ENCODE peak calls at places on chromosomes 11 and 22, in six cellular contexts. E is AG04450; X is progenitor cell of endocrine pancreas; H is activated CD8-positive, alpha-beta T cell treated with anti-CD3 and anti-CD28 coated beads for 36 hours; L is upper lobe of right lung; I is mucosa of descending colon. G is an unnamed sample.

GRCh38 chr11:117978982-117979381 is 7.2 kb upstream of the IL10RA start:
- DNase-seq in H (no peak), X (no peak), E (no peak), L (no peak), I (no peak), G (no peak)

GRCh38 chr11:44505591-44506054 is 59.8 kb upstream of the CD82 start:
- DNase-seq in I (no peak), H (no peak), L (no peak), E (no peak), X (no peak), G (peak)

GRCh38 chr22:39221999-39222686 is 22.6 kb downstream of the PDGFB start:
- DNase-seq in X (no peak), H (no peak), E (no peak), L (peak), I (peak), G (no peak)

GRCh38 chr11:42812408-42812807 is 499.4 kb upstream of the API5 start:
- DNase-seq in X (no peak), H (no peak), I (no peak), E (no peak), L (no peak), G (no peak)

GRCh38 chr11:83299681-83300080 is 13.5 kb upstream of the CCDC90B start:
- DNase-seq in H (no peak), L (no peak), E (no peak), X (no peak), I (no peak), G (no peak)

GRCh38 chr11:60265373-60266214 is 14.9 kb upstream of the MS4A4A start:
- DNase-seq in X (peak), H (peak), L (no peak), I (no peak), E (no peak), G (peak)

GRCh38 chr22:25627271-25627848 is 62.9 kb downstream of the GRK3 start:
- DNase-seq in L (no peak), H (no peak), I (no peak), E (no peak), X (no peak), G (no peak)

GRCh38 chr11:134592391-134592990 is 180.4 kb upstream of the B3GAT1 start:
- DNase-seq in H (peak), X (peak), I (no peak), L (peak), E (no peak), G (no peak)

GRCh38 chr11:111871693-111872161 is 346 bp upstream of the ALG9 start:
- DNase-seq in L (no peak), H (no peak), I (no peak), E (no peak), X (no peak), G (no peak)

GRCh38 chr11:122523841-122524531 is 131.5 kb upstream of the UBASH3B start:
- DNase-seq in X (no peak), E (no peak), I (no peak), L (no peak), H (no peak), G (no peak)

GRCh38 chr11:44005076-44005800 is 42.5 kb upstream of the ACCSL start:
- DNase-seq in E (no peak), X (no peak), I (no peak), L (no peak), H (no peak), G (no peak)

GRCh38 chr22:25113316-25113721 is 86.3 kb upstream of the CRYBB3 start:
- DNase-seq in E (no peak), H (no peak), I (peak), L (peak), X (no peak), G (no peak)

GRCh38 chr22:50641696-50642607 is 14.0 kb upstream of the ARSA start:
- DNase-seq in I (no peak), L (peak), E (no peak), H (peak), X (no peak), G (no peak)

GRCh38 chr11:29296680-29297079 is 720.1 kb downstream of the KCNA4 start:
- DNase-seq in L (no peak), H (no peak), I (no peak), E (no peak), X (no peak), G (no peak)

GRCh38 chr11:134893810-134894685 is 482.0 kb upstream of the B3GAT1 start:
- DNase-seq in L (no peak), E (no peak), I (no peak), X (no peak), H (no peak), G (no peak)

GRCh38 chr11:116257871-116258270 is 514.9 kb downstream of the BUD13 start:
- DNase-seq in E (no peak), H (no peak), I (no peak), X (no peak), L (no peak), G (no peak)

GRCh38 chr11:65396769-65397745 is 10.6 kb downstream of the FRMD8 start:
- DNase-seq in E (no peak), H (no peak), X (no peak), I (peak), L (peak), G (no peak)

GRCh38 chr11:134331565-134332188 is at the start of gene GLB1L2:
- DNase-seq in H (peak), E (no peak), I (peak), X (peak), L (peak), G (no peak)

GRCh38 chr22:21051145-21051835 is 5.5 kb downstream of the LRRC74B start:
- DNase-seq in L (no peak), X (no peak), H (no peak), E (no peak), I (no peak), G (no peak)

GRCh38 chr22:30824711-30825110 is 130.0 kb downstream of the OSBP2 start:
- DNase-seq in I (no peak), L (peak), X (no peak), H (no peak), E (no peak), G (no peak)

GRCh38 chr11:130771708-130772107 is 144.6 kb downstream of the SNX19 start:
- DNase-seq in I (no peak), H (no peak), E (no peak), X (no peak), L (no peak), G (no peak)

GRCh38 chr11:122642472-122642922 is 13.0 kb upstream of the UBASH3B start:
- DNase-seq in E (no peak), H (no peak), I (no peak), L (no peak), X (no peak), G (peak)

GRCh38 chr22:26471522-26471921 is 12.1 kb downstream of the HPS4 start:
- DNase-seq in X (no peak), H (no peak), I (no peak), L (no peak), E (peak), G (peak)

GRCh38 chr11:127182586-127183203 is 182.1 kb upstream of the KIRREL3 start:
- DNase-seq in H (no peak), X (no peak), I (no peak), E (no peak), L (no peak), G (no peak)

GRCh38 chr22:22397292-22397870 is 111.2 kb downstream of the ZNF280B start:
- DNase-seq in E (no peak), H (no peak), X (no peak), I (no peak), L (no peak), G (peak)

GRCh38 chr11:82701847-82702520 is 31.7 kb downstream of the FAM181B start:
- DNase-seq in X (peak), L (no peak), I (no peak), E (no peak), H (peak), G (peak)

DNA sequence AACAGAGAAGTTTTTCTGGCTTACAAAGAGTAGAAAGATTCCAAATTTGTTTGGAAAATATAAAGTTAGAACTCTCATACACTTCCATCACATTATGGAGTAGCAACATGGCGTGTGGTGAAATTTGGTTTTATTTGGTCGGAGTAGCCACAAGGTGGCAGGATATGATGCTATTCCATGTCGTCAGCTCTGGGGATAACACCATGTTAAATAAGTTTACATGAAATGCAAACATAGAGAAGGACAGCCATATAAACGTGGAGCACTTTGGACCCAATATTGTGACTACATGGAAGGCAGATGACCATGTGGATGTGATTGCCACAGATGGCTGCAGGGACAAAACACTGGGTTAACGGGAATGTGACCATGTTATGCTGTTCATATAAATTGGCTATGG is 21.1 kb downstream of the OR5M11 start:
- DNase-seq in L (no peak), X (no peak), I (no peak), E (no peak), H (no peak), G (no peak)
- TF ChIP-seq CTCF in L (no peak), X (no peak), I (no peak), E (no peak), H (no peak), G (peak)

DNA sequence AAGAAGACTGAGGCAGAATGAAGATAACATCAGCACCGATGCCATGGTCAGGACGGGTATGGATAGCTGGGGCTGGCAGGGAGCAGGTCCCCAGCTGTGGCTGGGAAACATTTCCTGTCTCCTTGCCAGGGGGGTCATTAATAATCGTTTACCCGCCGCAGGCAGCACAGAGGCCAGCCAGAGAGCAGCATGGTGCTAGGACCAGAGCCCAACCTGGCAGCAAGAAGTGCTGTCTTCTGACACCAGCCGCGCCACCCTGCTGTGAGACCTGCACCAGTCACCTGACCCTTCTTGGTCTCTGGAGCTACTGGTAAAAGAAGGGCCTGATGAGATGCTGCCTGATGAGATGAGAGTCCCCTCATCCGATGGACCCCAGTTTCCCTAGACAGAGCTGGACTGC is 36.3 kb downstream of the PDE2A start:
- DNase-seq in L (no peak), E (no peak), I (no peak), H (no peak), X (no peak), G (no peak)
- TF ChIP-seq CTCF in L (no peak), E (no peak), I (no peak), H (no peak), X (no peak), G (no peak)

DNA sequence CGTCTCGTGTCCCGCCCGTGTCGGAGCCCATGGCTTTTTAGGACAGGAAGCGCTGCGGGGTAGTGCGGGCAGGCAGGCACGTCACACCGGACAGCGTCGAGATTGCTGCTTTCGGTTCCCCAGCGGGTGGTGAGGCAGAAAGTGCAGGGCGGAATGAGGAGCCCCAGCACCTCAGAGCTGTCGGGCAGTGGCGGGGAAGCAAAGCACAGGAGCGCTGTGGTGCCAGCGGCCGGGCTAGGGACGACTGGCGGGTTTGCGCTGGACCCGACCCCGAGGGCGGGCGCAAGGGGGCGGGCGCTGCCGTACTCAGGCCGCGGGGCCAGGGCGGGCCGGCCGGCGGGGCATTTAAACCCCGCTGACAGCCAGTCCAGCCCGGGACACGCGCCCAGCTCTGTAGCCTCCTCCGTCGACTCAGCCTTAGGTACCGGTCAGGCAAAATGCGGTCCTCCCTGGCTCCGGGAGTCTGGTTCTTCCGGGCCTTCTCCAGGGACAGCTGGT is at the start of gene SLC37A2:
- DNase-seq in X (peak), L (peak), I (peak), E (no peak), H (peak), G (peak)
- TF ChIP-seq CTCF in X (peak), L (peak), I (no peak), E (no peak), H (no peak), G (peak)

DNA sequence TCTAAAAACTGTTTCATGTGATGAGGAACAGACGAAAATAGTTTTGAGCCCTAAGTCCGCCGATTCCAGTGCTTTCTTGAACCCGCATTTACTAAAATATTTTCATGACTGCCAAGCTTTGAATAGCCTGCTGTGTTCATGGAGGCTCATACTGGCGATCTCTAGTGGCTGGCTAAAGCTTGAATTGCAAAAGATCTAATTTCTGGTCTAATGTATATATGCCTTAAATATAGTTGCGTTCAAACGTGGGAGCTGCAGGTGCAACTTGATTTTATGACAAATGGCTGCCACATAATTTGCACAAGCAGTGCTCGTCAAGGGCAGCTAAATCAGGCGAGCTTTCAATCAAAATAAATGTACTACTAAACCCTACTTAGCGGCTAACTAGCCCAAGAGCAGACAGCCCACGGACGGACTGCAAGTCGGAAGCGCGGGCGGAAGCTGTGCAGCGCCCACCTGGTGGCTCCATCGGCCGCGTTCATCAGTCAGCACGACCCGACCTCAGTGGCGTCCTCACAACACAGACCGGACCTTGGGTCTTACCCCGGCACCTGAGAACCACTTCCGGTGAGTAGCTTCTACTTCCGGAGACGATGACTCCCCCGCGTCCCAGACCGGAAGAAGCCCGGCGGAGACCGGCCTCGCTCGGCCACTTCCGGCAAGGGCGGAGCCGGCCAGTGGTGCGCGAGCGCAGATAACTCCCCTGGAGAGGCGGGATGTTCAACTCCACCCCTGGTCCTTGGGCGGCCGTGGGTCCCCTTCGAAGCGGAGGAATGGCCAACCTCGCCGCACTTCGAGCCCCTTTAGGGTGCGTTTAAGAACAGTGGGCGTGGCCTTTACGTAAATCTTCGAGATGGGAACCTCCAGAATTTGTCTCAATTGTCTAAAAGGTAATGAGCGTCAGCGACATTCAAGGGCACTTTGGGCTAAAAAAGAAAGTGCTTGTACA is 6.1 kb downstream of the RPL27A start:
- DNase-seq in L (peak), I (peak), X (peak), H (peak), E (peak), G (peak)
- TF ChIP-seq CTCF in L (peak), I (peak), X (peak), H (no peak), E (no peak), G (peak)

DNA sequence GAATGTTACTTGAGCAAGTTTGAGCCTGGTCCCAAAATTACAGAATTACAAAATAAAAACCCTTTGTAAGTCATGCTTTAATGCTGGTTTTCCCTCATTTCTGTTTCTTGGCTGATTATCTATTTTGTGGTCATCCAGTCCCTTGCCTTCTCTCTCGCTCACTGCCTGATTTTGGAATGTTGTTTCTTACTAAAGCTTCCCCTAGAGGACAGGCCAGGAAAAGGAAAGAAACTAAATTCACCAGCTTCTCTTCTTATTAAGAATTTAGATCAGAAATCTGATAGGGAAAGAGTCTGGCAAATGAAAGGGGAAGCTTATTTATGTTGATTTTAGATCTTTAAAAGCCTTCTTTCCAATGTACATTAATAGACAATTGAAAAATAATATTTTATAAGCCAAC is 16.6 kb upstream of the BDNF start:
- DNase-seq in L (no peak), X (no peak), I (no peak), E (no peak), H (no peak), G (peak)
- TF ChIP-seq CTCF in L (no peak), X (no peak), I (no peak), E (peak), H (no peak), G (peak)

GRCh38 chr11:12415567-12415966 is 38.2 kb downstream of the PARVA start:
- DNase-seq in X (no peak), L (no peak), I (no peak), E (no peak), H (no peak), G (no peak)

GRCh38 chr11:12416552-12416951 is 39.2 kb downstream of the PARVA start:
- DNase-seq in X (no peak), I (no peak), L (no peak), E (no peak), H (no peak), G (no peak)

GRCh38 chr11:12413141-12414055 is 36.0 kb downstream of the PARVA start:
- DNase-seq in E (no peak), H (no peak), I (no peak), L (no peak), X (no peak), G (no peak)

GRCh38 chr11:12411806-12412727 is 34.7 kb downstream of the PARVA start:
- DNase-seq in E (peak), L (no peak), H (peak), I (no peak), X (peak), G (peak)

DNA sequence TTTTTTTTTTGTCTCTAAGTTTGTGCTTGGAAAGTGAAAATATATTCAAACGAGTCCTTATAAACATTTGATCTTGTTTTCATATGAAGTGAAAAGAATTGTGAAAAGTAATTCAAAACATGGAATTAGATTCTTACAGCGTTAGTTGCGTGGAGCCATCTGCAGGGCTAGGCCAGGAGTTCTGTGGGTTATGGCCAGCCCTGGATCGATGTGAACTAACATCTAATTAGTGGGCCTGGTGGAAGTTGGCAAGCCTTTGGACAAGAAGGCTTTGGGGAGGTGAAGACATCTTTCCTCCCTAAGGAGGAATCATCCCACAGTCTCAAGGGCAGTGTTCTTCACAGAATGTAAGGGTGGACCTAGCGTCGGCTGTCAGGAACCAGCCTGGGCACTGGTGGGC is 37.3 kb downstream of the PARVA start:
- DNase-seq in E (no peak), X (no peak), I (no peak), H (no peak), L (no peak), G (no peak)
- TF ChIP-seq CTCF in E (no peak), X (no peak), I (no peak), H (no peak), L (no peak), G (no peak)

GRCh38 chr11:63681208-63682044 is at the start of gene RTN3:
- DNase-seq in I (peak), E (peak), H (peak), X (peak), L (peak), G (peak)
- TF ChIP-seq CTCF in I (peak), E (no peak), H (no peak), X (no peak), L (peak), G (no peak)

DNA sequence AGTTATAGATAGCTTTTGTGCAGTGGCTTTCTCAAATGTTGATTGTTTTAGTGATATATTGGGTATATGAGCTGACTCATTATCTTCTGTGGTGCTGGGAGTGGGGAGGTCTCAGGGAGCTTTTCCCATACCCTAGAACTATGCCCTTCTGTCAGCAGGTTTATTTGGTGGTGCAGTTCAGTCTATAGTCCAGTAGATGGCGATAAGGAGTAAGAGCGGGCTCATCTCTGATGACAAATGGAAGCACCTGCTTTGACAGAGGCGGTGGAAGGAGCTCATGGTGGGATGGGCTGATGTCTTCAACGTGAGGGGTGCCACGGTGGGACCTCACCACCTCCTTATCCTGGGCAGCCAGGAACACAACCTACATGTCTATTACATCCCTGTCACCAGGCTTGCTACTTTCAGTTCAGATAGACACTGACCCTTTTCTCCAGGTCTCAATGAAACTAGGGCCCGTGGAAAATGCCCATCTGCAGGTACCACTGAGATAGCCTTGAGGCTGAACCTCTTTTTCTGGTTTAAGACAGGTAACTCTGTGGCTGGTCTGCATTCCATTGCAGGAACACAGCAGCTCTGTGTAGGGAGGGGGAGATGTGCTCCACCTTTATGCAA is 13.0 kb upstream of the OR6A2 start:
- DNase-seq in X (no peak), L (no peak), I (no peak), E (no peak), H (peak), G (peak)
- TF ChIP-seq CTCF in X (peak), L (peak), I (peak), E (peak), H (peak), G (peak)

G was measured in HFFc6.